ENCODE peak calls at places on chromosome 10, in nine cellular contexts. L is astrocyte of the spinal cord, T is gastrocnemius medialis, P is IMR-90, S is AG04450, Z is transverse colon, U is cardiac fibroblast, A is PC-3, B is hepatocyte. K is an unnamed sample.

GRCh38 chr10:102775973-102776669 is 32.4 kb downstream of the WBP1L start:
- DNase-seq in A (no peak), T (peak), P (peak), S (peak), L (peak), Z (peak), U (peak), B (peak), K (no peak)

GRCh38 chr10:92328999-92329398 is 38.0 kb downstream of the MARCHF5 start:
- DNase-seq in A (peak), S (no peak), Z (no peak), U (no peak), L (no peak), B (no peak), T (no peak), P (no peak), K (no peak)

GRCh38 chr10:86263907-86264306 is 102.7 kb downstream of the GRID1 start:
- DNase-seq in Z (no peak), L (no peak), T (no peak), P (no peak), A (no peak), S (no peak), B (no peak), U (no peak), K (no peak)

GRCh38 chr10:24318517-24318916 is 109.6 kb downstream of the KIAA1217 start:
- DNase-seq in P (peak), T (no peak), U (no peak), S (no peak), B (peak), L (no peak), Z (no peak), A (no peak), K (peak)

GRCh38 chr10:6603142-6604125 is 23.4 kb upstream of the PRKCQ start:
- DNase-seq in Z (no peak), T (peak), S (no peak), A (no peak), B (no peak), L (no peak), P (no peak), U (no peak), K (no peak)

GRCh38 chr10:29266641-29267040 is 22.2 kb upstream of the LYZL1 start:
- DNase-seq in Z (no peak), P (no peak), T (no peak), A (no peak), B (no peak), L (peak), S (no peak), U (no peak), K (no peak)

GRCh38 chr10:97647556-97647955 is 7.1 kb downstream of the PI4K2A start:
- DNase-seq in B (no peak), A (peak), S (no peak), T (no peak), P (peak), L (peak), U (peak), Z (no peak), K (no peak)

GRCh38 chr10:60236869-60237524 is 152.7 kb downstream of the ANK3 start:
- DNase-seq in P (no peak), L (no peak), U (peak), A (no peak), T (peak), B (no peak), S (no peak), Z (peak), K (no peak)

GRCh38 chr10:102322914-102323313 is 72.6 kb upstream of the NFKB2 start:
- DNase-seq in A (no peak), L (peak), B (no peak), P (no peak), T (no peak), U (no peak), Z (peak), S (no peak), K (no peak)

GRCh38 chr10:13624630-13625029 is 37.9 kb downstream of the PRPF18 start:
- DNase-seq in T (no peak), P (peak), Z (no peak), S (no peak), U (no peak), L (no peak), B (no peak), A (no peak), K (no peak)

GRCh38 chr10:87095241-87095945 is 387 bp downstream of the SHLD2 start:
- DNase-seq in T (peak), Z (peak), P (peak), U (peak), S (peak), A (peak), B (peak), L (peak), K (no peak)

GRCh38 chr10:132788180-132788830 is 2.4 kb upstream of the NKX6-2 start:
- DNase-seq in A (peak), Z (peak), L (peak), S (no peak), U (peak), B (no peak), P (peak), T (no peak), K (no peak)

GRCh38 chr10:47372726-47373125 is 11.4 kb downstream of the ZNF488 start:
- DNase-seq in B (no peak), T (no peak), U (no peak), S (no peak), L (no peak), Z (no peak), A (no peak), P (no peak), K (no peak)

GRCh38 chr10:1050145-1050544 is 1.2 kb upstream of the IDI1 start:
- DNase-seq in T (no peak), L (no peak), P (peak), B (peak), S (no peak), U (peak), A (peak), Z (no peak), K (no peak)

GRCh38 chr10:48444266-48444665 is 137.8 kb downstream of the MAPK8 start:
- DNase-seq in Z (no peak), P (peak), T (no peak), B (peak), A (peak), S (no peak), L (peak), U (peak), K (no peak)

GRCh38 chr10:6912424-6912823 is 332.3 kb upstream of the PRKCQ start:
- DNase-seq in A (peak), U (peak), L (no peak), P (peak), Z (no peak), S (no peak), B (peak), T (no peak), K (no peak)

GRCh38 chr10:6920072-6921019 is 340.3 kb upstream of the PRKCQ start:
- DNase-seq in U (peak), B (peak), A (peak), S (no peak), Z (peak), L (peak), P (peak), T (peak), K (peak)

GRCh38 chr10:86693721-86694369 is 25.5 kb downstream of the LDB3 start:
- DNase-seq in A (peak), P (peak), B (peak), U (peak), T (no peak), Z (peak), L (peak), S (no peak), K (no peak)

GRCh38 chr10:131186547-131187253 is 124.8 kb downstream of the TCERG1L start:
- DNase-seq in B (no peak), T (no peak), S (no peak), P (no peak), U (no peak), Z (no peak), A (no peak), L (no peak), K (no peak)

GRCh38 chr10:62248465-62248864 is 20.2 kb downstream of the RTKN2 start:
- DNase-seq in B (no peak), S (no peak), L (peak), P (peak), U (peak), A (peak), Z (no peak), T (no peak), K (no peak)
- TF ChIP-seq CTCF in B (peak), S (peak), L (peak), P (peak), U (peak), A (peak), Z (no peak), T (no peak), K (peak)

GRCh38 chr10:81873932-81874816 is 820 bp upstream of the NRG3 start:
- DNase-seq in A (no peak), P (no peak), B (peak), L (peak), S (no peak), U (peak), Z (no peak), T (no peak), K (no peak)
- H3K4me3 ChIP-seq in A (no peak), P (no peak), B (peak), L (no peak), S (no peak), U (peak), Z (peak), T (no peak), K (peak)

GRCh38 chr10:69668722-69669121 is 38.7 kb downstream of the FAM241B start:
- DNase-seq in U (no peak), S (no peak), P (no peak), A (no peak), T (no peak), L (peak), Z (no peak), B (no peak), K (no peak)
- TF ChIP-seq CTCF in U (no peak), S (no peak), P (no peak), A (no peak), T (no peak), L (no peak), Z (no peak), B (no peak), K (no peak)

GRCh38 chr10:3080608-3081007 is 13.3 kb downstream of the PFKP start:
- DNase-seq in B (no peak), Z (no peak), S (no peak), A (no peak), U (peak), T (peak), L (no peak), P (no peak), K (no peak)

GRCh38 chr10:3077940-3078630 is 10.7 kb downstream of the PFKP start:
- DNase-seq in L (peak), T (no peak), A (no peak), P (no peak), Z (peak), B (no peak), S (no peak), U (no peak), K (no peak)

GRCh38 chr10:3076138-3076537 is 8.8 kb downstream of the PFKP start:
- DNase-seq in S (no peak), L (no peak), U (no peak), B (no peak), Z (no peak), T (no peak), P (no peak), A (no peak), K (no peak)

GRCh38 chr10:3074985-3075600 is 7.7 kb downstream of the PFKP start:
- DNase-seq in B (no peak), P (no peak), L (no peak), U (no peak), Z (no peak), S (no peak), A (no peak), T (no peak), K (no peak)

GRCh38 chr10:3077506-3077905 is 10.2 kb downstream of the PFKP start:
- DNase-seq in Z (no peak), B (no peak), T (no peak), A (peak), U (no peak), S (no peak), L (no peak), P (no peak), K (no peak)
- H3K4me3 ChIP-seq in Z (no peak), B (no peak), T (no peak), A (no peak), U (no peak), S (no peak), L (no peak), P (no peak), K (no peak)

GRCh38 chr10:111756541-111757061 is 427.0 kb downstream of the GPAM start:
- DNase-seq in A (peak), U (no peak), S (no peak), Z (peak), P (no peak), B (peak), T (peak), L (peak), K (no peak)
- TF ChIP-seq CTCF in A (peak), U (peak), S (no peak), Z (peak), P (no peak), B (peak), T (no peak), L (no peak), K (peak)

DNA sequence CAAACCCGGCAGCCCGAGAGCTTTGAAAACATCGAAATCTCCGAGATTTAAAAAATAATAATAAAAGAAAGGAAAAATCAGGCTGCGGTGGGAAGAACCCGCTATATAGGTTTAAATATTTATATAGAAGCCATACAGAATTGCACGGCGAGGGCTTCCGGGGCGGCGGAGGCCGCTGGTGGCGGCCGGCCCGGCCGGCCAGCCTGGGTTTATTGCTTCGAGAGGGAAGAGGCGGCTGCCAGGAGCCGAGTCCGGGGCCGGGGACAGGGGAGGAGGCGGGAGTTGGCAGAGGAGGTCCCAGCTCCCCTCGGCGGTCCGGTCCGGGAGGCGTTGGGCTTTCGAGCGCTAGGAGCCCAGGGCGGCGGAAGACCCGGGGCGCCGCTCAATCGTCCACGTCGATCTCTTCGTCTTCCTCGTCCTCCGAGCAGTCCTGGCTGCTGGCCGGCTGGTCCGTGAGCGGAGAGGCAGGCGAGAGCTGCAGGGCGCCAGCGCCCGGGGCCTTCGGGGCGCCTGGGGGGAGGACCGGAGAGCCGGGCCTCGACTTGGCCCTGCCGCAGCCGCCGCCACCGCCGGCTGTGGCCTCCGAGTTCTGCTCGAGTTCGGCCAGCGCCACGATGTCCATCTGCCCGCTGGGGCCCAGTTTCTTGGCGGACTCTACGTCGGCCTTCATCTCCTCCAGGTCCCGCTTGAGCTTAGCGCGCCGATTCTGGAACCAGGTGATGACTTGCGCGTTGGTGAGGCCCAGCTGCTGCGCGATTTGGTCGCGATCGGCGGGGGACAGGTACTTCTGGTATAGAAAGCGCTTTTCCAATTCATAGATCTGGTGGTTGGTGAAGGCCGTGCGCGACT is 2.2 kb downstream of the LBX1 start:
- DNase-seq in S (no peak), P (no peak), A (no peak), B (no peak), T (peak), U (no peak), L (no peak), Z (no peak), K (no peak)
- H3K4me3 ChIP-seq in S (no peak), P (no peak), A (peak), B (no peak), T (peak), U (no peak), L (no peak), Z (peak), K (no peak)

GRCh38 chr10:125159932-125160855 is at the start of gene CTBP2:
- DNase-seq in B (peak), Z (peak), L (peak), T (peak), A (peak), U (peak), S (no peak), P (no peak), K (no peak)

GRCh38 chr10:125162181-125162906 is 2.0 kb upstream of the CTBP2 start:
- DNase-seq in B (peak), A (peak), P (no peak), L (no peak), U (no peak), S (no peak), Z (no peak), T (no peak), K (no peak)

GRCh38 chr10:125161570-125162139 is 1.3 kb upstream of the CTBP2 start:
- DNase-seq in L (peak), U (peak), S (no peak), Z (no peak), P (peak), T (no peak), A (no peak), B (peak), K (no peak)

GRCh38 chr10:125159486-125159931 is 854 bp downstream of the CTBP2 start:
- DNase-seq in U (peak), T (no peak), A (no peak), Z (no peak), S (no peak), L (no peak), B (peak), P (no peak), K (no peak)

DNA sequence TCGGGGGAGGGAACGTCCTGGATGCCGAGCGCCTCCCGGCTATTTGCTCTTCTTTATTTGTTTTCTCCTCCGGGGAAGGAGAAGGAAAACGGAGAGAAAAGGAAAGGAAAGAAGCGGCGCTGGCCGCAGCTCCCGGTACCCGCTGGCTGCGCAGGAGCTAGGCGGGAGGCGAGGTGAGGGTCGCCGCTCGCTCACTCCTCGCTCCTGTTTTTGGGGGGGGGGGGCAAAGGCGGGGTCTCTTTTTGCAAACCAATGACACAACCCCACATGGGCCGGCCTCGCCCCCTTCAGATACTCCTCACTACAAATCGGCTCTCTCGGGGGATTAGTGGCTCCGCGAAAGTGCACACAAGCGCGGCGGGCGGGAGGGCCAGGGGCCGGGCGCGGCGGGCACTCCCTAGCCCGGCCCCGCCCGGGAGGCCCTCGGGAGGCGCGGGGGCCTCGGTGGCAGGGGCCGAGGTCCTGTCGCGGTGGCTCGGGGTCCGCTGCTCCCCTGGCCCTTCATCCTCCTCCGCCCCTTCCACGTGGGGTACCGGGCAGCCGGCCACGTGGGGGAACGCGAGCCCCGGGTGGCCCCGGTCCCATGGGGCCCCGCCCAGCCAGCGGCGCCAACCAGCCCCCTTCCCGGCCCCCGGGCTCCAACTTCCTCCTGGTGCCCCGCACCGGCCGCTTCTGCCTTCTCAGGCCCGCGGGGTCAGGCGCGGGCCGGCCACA is 650 bp upstream of the CTBP2 start:
- DNase-seq in Z (peak), L (peak), T (peak), S (peak), A (peak), U (peak), P (peak), B (peak), K (no peak)
- TF ChIP-seq CTCF in Z (peak), L (no peak), T (peak), S (no peak), A (no peak), U (no peak), P (peak), B (no peak), K (no peak)

DNA sequence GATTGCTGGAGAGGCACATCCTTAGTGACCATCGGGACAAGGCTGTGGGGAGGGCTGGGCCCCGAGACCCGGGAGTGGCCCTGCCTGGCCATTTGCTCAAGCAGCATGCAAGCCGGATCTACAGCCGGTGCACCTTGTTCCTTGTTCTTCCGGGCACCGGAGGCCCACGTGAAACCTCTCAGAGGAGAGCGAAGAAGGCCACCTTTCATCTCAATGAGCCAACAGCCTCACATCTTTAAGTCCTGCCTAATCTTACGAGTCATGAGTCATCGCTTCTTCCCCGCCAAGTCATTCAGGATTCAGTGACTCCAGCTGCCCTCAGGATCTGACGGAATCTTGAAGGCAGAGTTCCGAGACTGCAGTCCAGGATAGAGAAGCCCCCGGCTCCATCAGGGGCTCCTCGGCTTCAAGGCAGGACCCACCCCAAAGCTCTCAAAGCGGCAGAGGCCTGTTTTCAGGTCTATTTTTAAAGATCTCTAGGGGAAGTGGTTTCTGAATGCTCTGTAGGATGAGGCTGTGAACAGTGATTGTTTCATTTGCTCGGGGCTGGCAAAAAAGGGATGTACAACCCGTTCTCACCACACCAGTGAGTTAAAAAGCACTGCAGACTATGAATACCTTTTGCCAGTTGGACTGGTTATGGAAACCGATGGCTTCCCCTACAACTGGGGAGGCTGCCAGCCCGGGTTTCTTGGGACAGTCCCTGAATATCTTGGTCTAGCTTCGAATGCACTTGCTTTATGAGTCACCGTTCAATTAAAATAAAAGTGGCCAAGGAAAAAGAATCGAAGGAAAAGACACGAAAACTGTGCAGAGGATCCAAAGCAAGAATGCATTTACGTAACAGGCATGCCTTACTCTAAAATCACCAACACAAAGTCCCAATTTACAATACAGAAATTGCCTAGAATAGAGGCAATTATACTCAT is 57.2 kb upstream of the ECHDC3 start:
- DNase-seq in L (peak), P (peak), U (peak), S (peak), B (peak), Z (peak), A (peak), T (peak), K (peak)
- H3K4me3 ChIP-seq in L (peak), P (peak), U (peak), S (peak), B (no peak), Z (peak), A (peak), T (peak), K (peak)

GRCh38 chr10:64426745-64427144 is 905.5 kb downstream of the REEP3 start:
- DNase-seq in Z (no peak), B (no peak), S (no peak), L (no peak), P (no peak), A (no peak), T (no peak), U (no peak), K (no peak)

GRCh38 chr10:64430690-64431323 is 909.6 kb downstream of the REEP3 start:
- DNase-seq in P (no peak), S (no peak), U (peak), B (peak), T (no peak), Z (peak), A (peak), L (peak), K (peak)
- TF ChIP-seq CTCF in P (no peak), S (no peak), U (peak), B (peak), T (no peak), Z (no peak), A (peak), L (peak), K (peak)

GRCh38 chr10:128897414-128897928 is 569.6 kb upstream of the MGMT start:
- DNase-seq in U (no peak), A (no peak), T (no peak), L (no peak), S (no peak), B (no peak), Z (no peak), P (no peak), K (no peak)
- H3K4me3 ChIP-seq in U (no peak), A (no peak), T (no peak), L (no peak), S (no peak), B (no peak), Z (no peak), P (no peak), K (no peak)

K was measured in epithelial cell of proximal tubule.